ENCODE peak calls at places on chromosomes 16 and 17, in seven cellular contexts. I is T follicular helper cell; J is omental fat pad; A is H1; G is stimulated activated CD4-positive, alpha-beta T cell treated with anti-CD3 and anti-CD28 coated beads, Interleukin-2, amount 100 ng/mL, for 48 hours; R is Calu3; T is A549. O is an unnamed sample.

GRCh38 chr16:65698943-65699342 is 577.1 kb upstream of the CDH11 start:
- DNase-seq in G (no peak), T (no peak), I (no peak), A (no peak), J (no peak), R (no peak), O (no peak)

GRCh38 chr17:73798111-73798748 is 154.0 kb upstream of the SDK2 start:
- DNase-seq in G (no peak), T (peak), A (no peak), J (no peak), I (no peak), R (peak), O (no peak)

GRCh38 chr16:75087040-75087979 is 29.3 kb downstream of the LDHD start:
- DNase-seq in G (no peak), J (no peak), R (no peak), T (no peak), I (no peak), A (no peak), O (no peak)

GRCh38 chr16:12010388-12011251 is 34.1 kb downstream of the SNX29 start:
- DNase-seq in T (no peak), R (no peak), I (no peak), G (no peak), A (no peak), J (no peak), O (no peak)

GRCh38 chr16:57115504-57116182 is 23.3 kb downstream of the CPNE2 start:
- DNase-seq in J (no peak), A (no peak), R (no peak), G (no peak), T (no peak), I (no peak), O (no peak)

GRCh38 chr17:74748279-74748528 is 224 bp upstream of the NHERF1 start:
- DNase-seq in J (no peak), G (no peak), R (no peak), T (no peak), I (no peak), A (no peak), O (no peak)

GRCh38 chr17:79094261-79094660 is 19.6 kb downstream of the ENGASE start:
- DNase-seq in R (no peak), I (no peak), J (no peak), G (no peak), A (no peak), T (no peak), O (no peak)

GRCh38 chr16:23026777-23027362 is 122.4 kb downstream of the USP31 start:
- DNase-seq in T (peak), J (no peak), G (no peak), I (no peak), A (peak), R (peak), O (no peak)

O was measured in effector memory CD4-positive, alpha-beta T cell.